ENCODE peak calls at places on chromosome 15, in six cellular contexts. One of them, this sample, is unnamed.

GRCh38 chr15:51846463-51847230 is 17.2 kb downstream of the TMOD3 start:
- DNase-seq in A549: no peak
- DNase-seq in dorsolateral prefrontal cortex: no peak
- DNase-seq in psoas muscle: no peak
- DNase-seq in GM23338: no peak
- DNase-seq in GM13976: no peak
- DNase-seq in this sample: no peak

GRCh38 chr15:62983956-62984355 is 58.6 kb upstream of the TPM1 start:
- DNase-seq in A549: no peak
- DNase-seq in GM23338: no peak
- DNase-seq in dorsolateral prefrontal cortex: no peak
- DNase-seq in psoas muscle: no peak
- DNase-seq in GM13976: no peak
- DNase-seq in this sample: no peak

GRCh38 chr15:74956648-74957300 is at the start of gene RPP25:
- DNase-seq in A549: peak; percentile 86
- DNase-seq in GM13976: peak; percentile 90
- DNase-seq in dorsolateral prefrontal cortex: peak; percentile 63
- DNase-seq in psoas muscle: peak; percentile 78
- DNase-seq in GM23338: peak; percentile 92
- DNase-seq in this sample: peak; percentile 82

GRCh38 chr15:31060429-31061140 is 40.9 kb downstream of the TRPM1 start:
- DNase-seq in dorsolateral prefrontal cortex: no peak
- DNase-seq in GM13976: no peak
- DNase-seq in GM23338: no peak
- DNase-seq in psoas muscle: no peak
- DNase-seq in A549: no peak
- DNase-seq in this sample: no peak

GRCh38 chr15:41161336-41161735 is 45.3 kb upstream of the INO80 start:
- DNase-seq in dorsolateral prefrontal cortex: no peak
- DNase-seq in A549: no peak
- DNase-seq in psoas muscle: no peak
- DNase-seq in GM23338: no peak
- DNase-seq in GM13976: no peak
- DNase-seq in this sample: no peak

GRCh38 chr15:98649621-98649995 is 1.3 kb downstream of the IGF1R start:
- DNase-seq in GM13976: no peak
- DNase-seq in psoas muscle: peak; percentile 50
- DNase-seq in GM23338: no peak
- DNase-seq in dorsolateral prefrontal cortex: peak; percentile 28
- DNase-seq in A549: peak; percentile 49
- DNase-seq in this sample: peak; percentile 36

GRCh38 chr15:62316413-62317060 is 151.5 kb upstream of the C2CD4B start:
- DNase-seq in dorsolateral prefrontal cortex: no peak
- DNase-seq in GM13976: no peak
- DNase-seq in A549: no peak
- DNase-seq in psoas muscle: no peak
- DNase-seq in GM23338: no peak
- DNase-seq in this sample: no peak

GRCh38 chr15:38612159-38612863 is 47.7 kb upstream of the RASGRP1 start:
- DNase-seq in dorsolateral prefrontal cortex: no peak
- DNase-seq in A549: no peak
- DNase-seq in GM23338: no peak
- DNase-seq in GM13976: no peak
- DNase-seq in psoas muscle: no peak
- DNase-seq in this sample: no peak

GRCh38 chr15:63718590-63719035 is 115.1 kb downstream of the HERC1 start:
- DNase-seq in psoas muscle: no peak
- DNase-seq in GM13976: no peak
- DNase-seq in dorsolateral prefrontal cortex: no peak
- DNase-seq in A549: no peak
- DNase-seq in GM23338: no peak
- DNase-seq in this sample: no peak

GRCh38 chr15:59596640-59597039 is 14.9 kb upstream of the GCNT3 start:
- DNase-seq in A549: no peak
- DNase-seq in GM13976: no peak
- DNase-seq in dorsolateral prefrontal cortex: no peak
- DNase-seq in psoas muscle: no peak
- DNase-seq in GM23338: no peak
- DNase-seq in this sample: no peak

GRCh38 chr15:100914876-100915275 is 4.3 kb upstream of the LRRK1 start:
- DNase-seq in GM23338: peak; percentile 82
- DNase-seq in A549: no peak
- DNase-seq in GM13976: no peak
- DNase-seq in psoas muscle: no peak
- DNase-seq in dorsolateral prefrontal cortex: no peak
- DNase-seq in this sample: no peak
- TF ChIP-seq CTCF in GM23338: peak; percentile 63
- TF ChIP-seq CTCF in A549: no peak
- TF ChIP-seq CTCF in GM13976: no peak
- TF ChIP-seq CTCF in psoas muscle: no peak
- TF ChIP-seq CTCF in dorsolateral prefrontal cortex: no peak
- TF ChIP-seq CTCF in this sample: no peak

GRCh38 chr15:55132672-55133071 is 64.1 kb downstream of the RSL24D1 start:
- DNase-seq in GM23338: no peak
- DNase-seq in GM13976: no peak
- DNase-seq in dorsolateral prefrontal cortex: no peak
- DNase-seq in A549: no peak
- DNase-seq in psoas muscle: no peak
- DNase-seq in this sample: no peak

GRCh38 chr15:55133972-55134371 is 62.8 kb downstream of the RSL24D1 start:
- DNase-seq in GM23338: peak; percentile 1
- DNase-seq in A549: no peak
- DNase-seq in psoas muscle: no peak
- DNase-seq in GM13976: no peak
- DNase-seq in dorsolateral prefrontal cortex: no peak
- DNase-seq in this sample: no peak
- TF ChIP-seq CTCF in GM23338: no peak
- TF ChIP-seq CTCF in A549: no peak
- TF ChIP-seq CTCF in psoas muscle: no peak
- TF ChIP-seq CTCF in GM13976: no peak
- TF ChIP-seq CTCF in dorsolateral prefrontal cortex: no peak
- TF ChIP-seq CTCF in this sample: no peak

DNA sequence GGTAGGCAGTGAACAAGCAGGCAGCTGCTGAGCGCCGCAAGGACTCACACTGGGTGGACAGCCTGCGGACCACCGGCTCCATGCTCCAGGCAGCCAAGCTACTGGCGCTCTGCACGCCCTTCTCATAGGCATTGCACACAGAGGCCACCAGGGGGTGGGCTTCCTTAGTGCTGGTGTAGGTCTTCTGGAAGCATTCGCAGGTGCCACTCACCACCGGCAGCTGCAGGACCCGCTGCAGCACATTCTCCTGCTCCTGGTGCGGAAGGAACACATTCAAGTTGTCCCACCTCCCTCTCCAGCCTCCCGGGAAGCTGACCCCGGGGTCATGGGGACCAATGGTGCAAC is 6.0 kb downstream of the PLIN1 start:
- DNase-seq in dorsolateral prefrontal cortex: no peak
- DNase-seq in GM23338: peak; percentile 91
- DNase-seq in GM13976: peak; percentile 69
- DNase-seq in A549: peak; percentile 76
- DNase-seq in psoas muscle: no peak
- DNase-seq in this sample: peak; percentile 50
- TF ChIP-seq CTCF in dorsolateral prefrontal cortex: peak; percentile 23
- TF ChIP-seq CTCF in GM23338: peak; percentile 70
- TF ChIP-seq CTCF in GM13976: peak; percentile 51
- TF ChIP-seq CTCF in A549: peak; percentile 50
- TF ChIP-seq CTCF in psoas muscle: no peak
- TF ChIP-seq CTCF in this sample: peak; percentile 64

DNA sequence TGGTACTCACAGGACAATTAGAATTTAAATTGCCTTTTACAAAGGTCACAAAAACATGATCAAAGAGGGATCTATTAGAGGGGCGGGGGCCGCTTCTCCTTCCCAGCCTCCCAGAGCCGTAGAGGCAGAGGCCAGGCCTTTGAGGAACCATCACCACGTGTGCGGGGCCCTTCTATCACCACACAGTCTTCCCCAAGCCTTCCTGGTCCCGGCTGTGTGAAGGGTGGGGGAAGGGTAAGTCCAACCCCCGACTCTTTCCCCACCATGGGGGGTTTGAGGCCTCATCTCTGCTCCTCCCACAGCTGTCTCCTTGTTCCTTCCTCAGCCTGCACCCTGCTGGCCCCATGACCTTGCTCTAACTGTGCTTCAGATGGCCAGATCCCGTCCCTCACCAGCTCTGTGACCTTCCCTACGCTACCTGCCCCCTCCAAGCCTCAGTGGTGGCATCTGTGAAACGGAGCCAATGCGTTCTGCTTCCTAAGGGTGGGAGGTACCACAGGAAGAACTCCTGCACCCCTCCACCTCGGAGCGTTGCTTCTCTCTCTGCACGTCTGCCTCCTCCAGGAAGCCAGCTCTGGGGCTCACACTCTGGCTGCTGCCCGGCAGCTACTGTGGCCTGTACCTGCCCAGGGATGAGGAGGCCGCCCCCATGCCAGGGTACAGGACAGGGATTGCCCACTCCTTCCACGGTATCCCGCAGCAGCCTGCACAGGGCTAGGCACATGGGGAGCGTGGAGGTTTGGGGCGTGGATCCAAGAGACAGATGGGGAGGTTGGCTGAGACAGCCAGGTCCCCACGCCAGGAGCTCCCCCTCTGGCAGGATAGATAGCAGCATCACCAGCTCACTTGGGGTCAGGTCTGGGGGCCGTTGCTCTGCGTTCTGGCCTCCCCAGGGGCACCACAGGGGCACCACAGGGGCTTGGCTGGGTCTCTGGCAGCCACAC is 83.8 kb downstream of the LINGO1 start:
- DNase-seq in GM23338: peak; percentile 43
- DNase-seq in A549: no peak
- DNase-seq in psoas muscle: no peak
- DNase-seq in dorsolateral prefrontal cortex: no peak
- DNase-seq in GM13976: no peak
- DNase-seq in this sample: no peak
- TF ChIP-seq CTCF in GM23338: no peak
- TF ChIP-seq CTCF in A549: no peak
- TF ChIP-seq CTCF in psoas muscle: no peak
- TF ChIP-seq CTCF in dorsolateral prefrontal cortex: no peak
- TF ChIP-seq CTCF in GM13976: peak; percentile 1
- TF ChIP-seq CTCF in this sample: no peak

DNA sequence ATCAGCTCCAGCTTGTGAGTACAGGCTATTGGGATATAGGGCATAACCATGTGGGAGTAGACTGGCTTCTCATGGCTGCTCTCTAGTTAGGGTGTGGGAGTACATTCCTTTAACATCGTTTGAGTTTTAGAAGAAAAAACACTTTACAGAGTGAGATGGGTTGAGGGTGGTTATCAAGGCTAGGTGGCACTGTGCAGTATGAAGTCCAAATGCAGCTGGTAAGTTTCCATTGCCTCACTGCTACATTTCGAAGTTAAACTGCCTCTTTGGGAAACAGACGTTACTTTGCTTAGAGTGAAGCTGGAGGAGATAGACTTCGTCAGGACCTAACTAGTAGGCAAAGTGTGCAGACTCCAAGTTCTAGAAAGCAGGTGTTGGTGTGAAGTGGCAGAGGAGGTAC is 192.4 kb downstream of the SQOR start:
- DNase-seq in GM23338: no peak
- DNase-seq in dorsolateral prefrontal cortex: no peak
- DNase-seq in GM13976: no peak
- DNase-seq in psoas muscle: no peak
- DNase-seq in A549: no peak
- DNase-seq in this sample: no peak
- TF ChIP-seq CTCF in GM23338: no peak
- TF ChIP-seq CTCF in dorsolateral prefrontal cortex: no peak
- TF ChIP-seq CTCF in GM13976: no peak
- TF ChIP-seq CTCF in psoas muscle: no peak
- TF ChIP-seq CTCF in A549: no peak
- TF ChIP-seq CTCF in this sample: no peak